ENCODE peak calls at places on chromosomes 13 and 19, in seven cellular contexts. A, E, P, K, M, D and S are unnamed samples.

GRCh38 chr13:105346141-105346766 is 1189.2 kb downstream of the EFNB2 start:
- DNase-seq in A (peak; percentile 90), E (peak; percentile 26), P (no peak), K (peak; percentile 20), M (peak; percentile 30), D (peak; percentile 33), S (no peak)

GRCh38 chr13:111984349-111984748 is 82.6 kb upstream of the SOX1 start:
- DNase-seq in A (no peak), E (no peak), P (no peak), K (no peak), M (no peak), D (no peak), S (no peak)

GRCh38 chr19:51327066-51327985 is 14.6 kb downstream of the VSIG10L start:
- DNase-seq in A (peak; percentile 17), E (no peak), P (no peak), K (peak; percentile 30), M (no peak), D (peak; percentile 85), S (peak; percentile 83)

GRCh38 chr19:30449673-30450072 is 77.5 kb downstream of the ZNF536 start:
- DNase-seq in A (no peak), E (no peak), P (no peak), K (no peak), M (no peak), D (no peak), S (no peak)

GRCh38 chr13:50969691-50970090 is 60.1 kb downstream of the RNASEH2B start:
- DNase-seq in A (no peak), E (no peak), P (no peak), K (no peak), M (no peak), D (peak; percentile 14), S (no peak)

GRCh38 chr13:27203854-27204253 is 32.2 kb upstream of the USP12 start:
- DNase-seq in A (peak; percentile 31), E (no peak), P (no peak), K (peak; percentile 41), M (no peak), D (peak; percentile 44), S (peak; percentile 60)

GRCh38 chr13:72104656-72105180 is 237.7 kb upstream of the DACH1 start:
- DNase-seq in A (no peak), E (no peak), P (no peak), K (no peak), M (no peak), D (no peak), S (no peak)

GRCh38 chr13:24038405-24038804 is 122.1 kb upstream of the SPATA13 start:
- DNase-seq in A (peak; percentile 72), E (no peak), P (no peak), K (peak; percentile 8), M (no peak), D (no peak), S (no peak)

GRCh38 chr13:45297456-45298205 is 43.4 kb downstream of the TPT1 start:
- DNase-seq in A (no peak), E (no peak), P (no peak), K (no peak), M (no peak), D (no peak), S (peak; percentile 16)

GRCh38 chr19:14471436-14472187 is 3.5 kb downstream of the PTGER1 start:
- DNase-seq in A (no peak), E (no peak), P (peak; percentile 24), K (no peak), M (no peak), D (no peak), S (no peak)

GRCh38 chr19:51689751-51690358 is 3.3 kb upstream of the SPACA6 start:
- DNase-seq in A (no peak), E (no peak), P (peak; percentile 88), K (peak; percentile 37), M (no peak), D (peak; percentile 87), S (no peak)

GRCh38 chr13:111175372-111175771 is 60.3 kb downstream of the ARHGEF7 start:
- DNase-seq in A (no peak), E (no peak), P (no peak), K (no peak), M (no peak), D (no peak), S (no peak)

GRCh38 chr19:35767288-35768081 is 7.9 kb upstream of the ARHGAP33 start:
- DNase-seq in A (no peak), E (no peak), P (peak; percentile 90), K (no peak), M (no peak), D (no peak), S (no peak)

GRCh38 chr13:62875118-62875640 is 1459.5 kb upstream of the PCDH20 start:
- DNase-seq in A (no peak), E (no peak), P (no peak), K (no peak), M (no peak), D (no peak), S (no peak)

GRCh38 chr19:2524840-2525723 is 49.2 kb downstream of the GADD45B start:
- DNase-seq in A (peak; percentile 75), E (peak; percentile 87), P (no peak), K (no peak), M (peak; percentile 99), D (peak; percentile 86), S (no peak)

GRCh38 chr13:95403349-95404140 is 102.3 kb upstream of the ABCC4 start:
- DNase-seq in A (no peak), E (no peak), P (peak; percentile 18), K (no peak), M (no peak), D (no peak), S (peak; percentile 36)

DNA sequence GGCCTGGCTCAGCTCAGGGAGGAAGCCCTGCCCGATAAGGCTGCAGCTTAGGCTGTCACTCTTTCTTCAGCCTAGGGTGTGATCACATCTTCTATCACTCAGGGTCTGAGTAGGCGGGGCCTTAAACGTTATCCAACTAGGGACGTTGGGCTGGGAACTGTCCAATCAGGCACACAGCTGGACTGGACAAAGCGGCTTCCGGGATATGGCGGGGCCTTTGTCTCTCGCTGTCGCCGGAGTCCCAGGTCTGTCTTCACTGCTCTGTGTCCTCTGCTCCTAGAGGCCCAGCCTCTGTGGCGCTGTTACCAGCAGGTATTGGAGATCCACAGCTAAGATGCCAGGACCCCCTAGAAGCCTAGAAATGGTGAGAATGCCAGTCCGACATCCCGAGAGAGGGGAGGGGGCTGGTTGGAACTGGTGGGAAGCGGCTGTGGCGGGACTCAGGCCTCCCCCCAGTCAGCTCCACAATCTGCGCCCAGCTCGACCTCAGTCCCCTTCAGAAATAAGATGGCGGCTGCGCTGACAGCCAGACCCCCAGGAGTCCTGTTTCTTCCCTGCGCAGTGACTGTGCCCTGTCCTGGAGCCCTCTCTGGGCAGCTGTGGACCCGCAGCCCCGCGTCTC is at the start of gene ZNF254:
- DNase-seq in A (peak; percentile 95), E (no peak), P (peak; percentile 79), K (peak; percentile 97), M (peak; percentile 84), D (peak; percentile 98), S (peak; percentile 97)
- TF ChIP-seq POLR2A in A (peak; percentile 93), E (no peak), P (no peak), K (peak; percentile 91), M (peak; percentile 88), D (peak; percentile 81), S (peak; percentile 94)

GRCh38 chr13:28492527-28493367 is 2.2 kb downstream of the FLT1 start:
- DNase-seq in A (no peak), E (no peak), P (no peak), K (no peak), M (no peak), D (no peak), S (no peak)

GRCh38 chr13:28494537-28494860 is 429 bp downstream of the FLT1 start:
- DNase-seq in A (no peak), E (no peak), P (no peak), K (peak; percentile 42), M (no peak), D (no peak), S (no peak)

GRCh38 chr13:28493740-28494536 is 990 bp downstream of the FLT1 start:
- DNase-seq in A (no peak), E (no peak), P (no peak), K (no peak), M (no peak), D (no peak), S (no peak)

GRCh38 chr13:28495586-28496564 is 947 bp upstream of the FLT1 start:
- DNase-seq in A (no peak), E (no peak), P (no peak), K (peak; percentile 41), M (no peak), D (no peak), S (no peak)

DNA sequence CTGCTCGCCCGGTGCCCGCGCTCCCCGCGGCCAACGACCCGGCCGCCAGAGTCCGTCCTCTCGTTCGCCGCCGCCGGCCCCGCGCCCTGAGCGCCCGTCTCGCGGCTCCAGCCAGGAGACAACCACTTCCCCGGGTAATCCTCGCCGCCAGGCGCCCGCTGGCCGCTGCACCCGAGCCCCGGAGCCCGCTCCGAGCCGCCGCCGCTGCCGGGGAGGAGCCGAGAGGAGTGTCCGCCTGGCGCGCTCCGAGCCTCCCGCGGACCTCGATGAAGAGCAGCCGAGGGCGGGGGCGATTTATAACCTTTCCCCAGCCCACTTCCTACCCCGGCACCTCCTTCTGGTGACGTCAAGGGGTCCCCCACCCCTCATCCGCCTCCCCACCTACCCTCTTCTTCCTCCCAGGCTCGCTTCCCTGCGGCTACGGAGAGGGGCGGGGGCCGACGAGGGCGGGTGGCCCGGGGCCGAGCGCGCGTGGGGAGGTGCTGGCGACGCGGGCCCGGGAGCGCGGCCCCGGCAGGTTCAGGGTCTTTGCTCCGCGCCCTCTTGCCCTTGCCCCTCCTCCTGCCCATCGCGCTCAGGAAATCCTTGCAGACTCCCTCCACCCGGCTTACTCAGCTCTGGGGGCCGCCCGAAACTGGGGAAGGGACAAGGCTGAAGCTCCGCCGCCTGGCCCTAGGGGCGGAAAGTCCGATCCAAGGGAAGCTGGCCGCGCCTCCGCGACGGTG is at the start of gene FLT1:
- DNase-seq in A (peak; percentile 38), E (no peak), P (no peak), K (peak; percentile 74), M (no peak), D (no peak), S (no peak)
- TF ChIP-seq POLR2A in A (peak; percentile 64), E (no peak), P (no peak), K (peak; percentile 90), M (peak; percentile 54), D (no peak), S (no peak)

DNA sequence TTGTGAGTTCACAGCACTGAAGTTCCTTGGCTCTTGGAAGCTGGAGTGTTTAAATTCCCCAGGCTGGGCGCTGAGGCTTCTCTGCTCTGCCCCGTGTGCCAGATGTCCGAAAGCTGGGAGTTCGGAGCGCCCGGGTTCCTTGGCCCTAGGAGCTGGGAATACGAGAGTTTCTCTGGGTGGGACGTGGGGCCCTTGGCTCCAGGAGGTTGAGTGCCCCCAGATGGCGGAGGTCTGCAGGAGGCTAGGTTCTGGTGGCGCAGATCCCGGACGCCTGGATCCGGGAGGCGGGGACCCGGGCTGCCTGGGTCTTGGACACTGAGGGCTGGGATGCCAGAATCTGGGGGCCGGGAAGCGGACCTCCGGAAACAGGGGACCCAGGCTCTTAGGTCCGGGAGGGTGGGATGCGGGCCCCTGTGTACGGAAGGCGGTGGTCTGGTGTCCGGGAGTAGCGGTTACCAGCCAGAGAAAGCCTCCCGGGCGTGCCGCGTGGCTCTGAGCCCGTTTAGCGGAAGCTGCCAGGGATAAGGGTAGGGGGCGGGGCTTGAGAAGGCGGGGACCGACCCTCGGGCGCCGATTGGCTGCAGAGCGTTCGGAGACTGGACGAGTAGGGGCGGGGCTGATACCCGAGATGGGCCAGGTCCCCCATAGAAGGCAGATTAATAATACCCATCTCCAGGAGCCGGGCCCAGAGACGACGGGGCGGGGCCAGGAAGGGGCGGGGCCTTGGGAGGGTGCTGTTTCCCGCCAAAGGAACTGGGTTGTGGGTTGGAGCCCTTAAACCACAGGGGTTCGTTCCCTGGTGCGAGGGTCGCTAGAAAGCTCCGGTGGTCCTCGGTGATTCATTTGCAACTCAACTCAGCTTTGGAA is at the start of gene SLC1A5:
- DNase-seq in A (peak; percentile 96), E (peak; percentile 94), P (peak; percentile 98), K (peak; percentile 96), M (peak; percentile 88), D (peak; percentile 99), S (peak; percentile 99)
- TF ChIP-seq POLR2A in A (peak; percentile 100), E (peak; percentile 99), P (peak; percentile 98), K (peak; percentile 100), M (peak; percentile 98), D (peak; percentile 100), S (peak; percentile 99)

GRCh38 chr19:54114340-54114826 is 1.1 kb downstream of the TFPT start:
- DNase-seq in A (peak; percentile 18), E (no peak), P (no peak), K (peak; percentile 31), M (no peak), D (no peak), S (no peak)
- TF ChIP-seq POLR2A in A (no peak), E (no peak), P (no peak), K (peak; percentile 68), M (peak; percentile 35), D (no peak), S (peak; percentile 32)